ENCODE peak calls at places on chromosomes 4 and X, in four cellular contexts. V, D, N and A are unnamed samples.

GRCh38 chr4:113106076-113106475 is 56.6 kb downstream of the ANK2 start:
- DNase-seq in V (no peak), D (no peak), N (no peak), A (no peak)

GRCh38 chr4:38983756-38984647 is 48.2 kb downstream of the TMEM156 start:
- DNase-seq in V (no peak), D (no peak), N (peak; percentile 23), A (no peak)

GRCh38 chr4:11546391-11547160 is 117.9 kb upstream of the HS3ST1 start:
- DNase-seq in V (no peak), D (no peak), N (no peak), A (no peak)

GRCh38 chr4:41213563-41214157 is 682 bp downstream of the APBB2 start:
- DNase-seq in V (no peak), D (peak; percentile 29), N (no peak), A (no peak)

GRCh38 chrX:36908801-36909403 is 99.3 kb upstream of the FAM47C start:
- DNase-seq in V (no peak), D (no peak), N (no peak), A (no peak)

GRCh38 chrX:6456196-6456595 is 78.7 kb downstream of the VCX3A start:
- DNase-seq in V (no peak), D (no peak), N (no peak), A (no peak)

GRCh38 chrX:1894656-1895055 is 279.8 kb downstream of the ASMT start:
- DNase-seq in V (no peak), D (no peak), N (no peak), A (no peak)

GRCh38 chr4:53767503-53767902 is 176.2 kb upstream of the LNX1 start:
- DNase-seq in V (no peak), D (no peak), N (no peak), A (no peak)

GRCh38 chr4:133581971-133582619 is 433.0 kb downstream of the PCDH10 start:
- DNase-seq in V (no peak), D (no peak), N (no peak), A (no peak)

GRCh38 chr4:112652216-112652615 is 15.3 kb downstream of the LARP7 start:
- DNase-seq in V (no peak), D (no peak), N (peak; percentile 51), A (no peak)

GRCh38 chr4:123974419-123975105 is 578.0 kb downstream of the SPRY1 start:
- DNase-seq in V (no peak), D (no peak), N (no peak), A (no peak)

GRCh38 chr4:56671860-56672259 is 9.2 kb downstream of the HOPX start:
- DNase-seq in V (no peak), D (no peak), N (no peak), A (no peak)

GRCh38 chr4:69322055-69322454 is 41.8 kb downstream of the UGT2B28 start:
- DNase-seq in V (no peak), D (no peak), N (no peak), A (no peak)

GRCh38 chr4:94363136-94363655 is 20.6 kb upstream of the HPGDS start:
- DNase-seq in V (peak; percentile 2), D (no peak), N (no peak), A (no peak)

GRCh38 chr4:32135642-32136041 is 1415.5 kb downstream of the PCDH7 start:
- DNase-seq in V (no peak), D (no peak), N (no peak), A (no peak)

GRCh38 chr4:102483120-102483519 is 18.0 kb upstream of the NFKB1 start:
- DNase-seq in V (no peak), D (no peak), N (no peak), A (no peak)

GRCh38 chr4:45350438-45350837 is 624.1 kb upstream of the GNPDA2 start:
- DNase-seq in V (no peak), D (no peak), N (no peak), A (no peak)

GRCh38 chr4:6368601-6369000 is 99.0 kb downstream of the WFS1 start:
- DNase-seq in V (no peak), D (no peak), N (no peak), A (no peak)

GRCh38 chrX:12984629-12985303 is 9.9 kb downstream of the TMSB4X start:
- DNase-seq in V (peak; percentile 85), D (no peak), N (no peak), A (no peak)

GRCh38 chrX:107562482-107562881 is 65.8 kb upstream of the PRPS1 start:
- DNase-seq in V (peak; percentile 42), D (no peak), N (no peak), A (no peak)

GRCh38 chr4:100819505-100819904 is 301.7 kb upstream of the EMCN start:
- DNase-seq in V (no peak), D (no peak), N (no peak), A (no peak)

GRCh38 chr4:82429728-82430192 is 502 bp downstream of the HNRNPDL start:
- DNase-seq in V (no peak), D (peak; percentile 68), N (no peak), A (no peak)

GRCh38 chr4:79574741-79575451 is 166.9 kb upstream of the GK2 start:
- DNase-seq in V (no peak), D (no peak), N (no peak), A (no peak)

GRCh38 chrX:80331285-80331684 is 89.0 kb upstream of the TENT5D start:
- DNase-seq in V (no peak), D (no peak), N (no peak), A (no peak)

GRCh38 chrX:153495362-153495751 is 577 bp downstream of the BGN start:
- DNase-seq in V (no peak), D (no peak), N (no peak), A (no peak)

GRCh38 chr4:182547435-182547834 is 304.2 kb downstream of the TENM3 start:
- DNase-seq in V (no peak), D (no peak), N (no peak), A (no peak)

DNA sequence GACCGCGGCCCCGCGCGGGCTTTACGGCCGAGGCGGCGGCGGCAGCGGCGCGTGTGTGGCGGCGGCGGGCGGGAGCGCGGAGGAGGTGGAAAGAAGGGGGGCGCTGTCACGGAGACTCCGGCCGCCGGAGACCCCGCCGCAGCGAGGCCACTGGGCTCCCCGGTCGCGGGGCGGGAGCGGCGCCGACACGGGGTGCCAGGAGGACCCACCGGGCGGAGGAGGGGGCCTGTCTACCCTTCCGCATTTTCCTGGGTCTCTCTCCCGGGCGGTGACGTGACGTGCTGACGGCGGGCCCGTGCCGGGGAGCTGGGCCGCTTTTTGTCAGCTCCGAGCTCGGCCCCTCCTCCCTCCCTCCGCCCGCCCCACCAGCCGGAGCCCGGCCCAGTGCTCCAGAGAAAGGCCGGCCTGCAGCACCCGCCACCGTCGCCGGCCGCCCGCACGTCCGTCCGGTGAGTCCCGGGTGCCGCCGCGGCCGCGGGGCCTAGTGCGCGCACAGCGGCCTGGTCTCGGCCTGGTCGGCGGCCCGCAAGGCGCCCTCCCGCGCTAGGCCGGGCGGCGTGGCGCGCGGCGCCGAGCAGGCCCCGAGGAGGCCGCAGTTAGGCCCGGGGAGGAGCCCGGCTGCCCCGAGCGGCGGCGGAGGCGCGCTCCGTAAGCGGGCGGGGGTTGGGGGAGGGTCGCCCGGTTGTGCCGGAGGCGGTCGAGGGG is at the start of gene ZFX:
- DNase-seq in V (peak; percentile 63), D (peak; percentile 76), N (peak; percentile 24), A (no peak)
- H3K4me1 ChIP-seq in V (peaks cover 74% of the 10 kb centered on the region), D (peaks cover 7% of the 10 kb centered on the region), N (peaks cover 20% of the 10 kb centered on the region), A (peaks cover 39% of the 10 kb centered on the region)

GRCh38 chr4:177323416-177323815 is 13.7 kb downstream of the NEIL3 start:
- DNase-seq in V (no peak), D (no peak), N (no peak), A (no peak)
- H3K36me3 ChIP-seq in V (peaks cover 3% of the 10 kb centered on the region), D (no peaks in the 10 kb centered on the region), N (peaks cover 58% of the 10 kb centered on the region), A (no peaks in the 10 kb centered on the region)

GRCh38 chr4:153541426-153542096 is 75.4 kb downstream of the TMEM131L start:
- DNase-seq in V (no peak), D (no peak), N (no peak), A (no peak)
- H3K4me1 ChIP-seq in V (no peaks in the 10 kb centered on the region), D (no peaks in the 10 kb centered on the region), N (no peaks in the 10 kb centered on the region), A (peaks cover 19% of the 10 kb centered on the region)

DNA sequence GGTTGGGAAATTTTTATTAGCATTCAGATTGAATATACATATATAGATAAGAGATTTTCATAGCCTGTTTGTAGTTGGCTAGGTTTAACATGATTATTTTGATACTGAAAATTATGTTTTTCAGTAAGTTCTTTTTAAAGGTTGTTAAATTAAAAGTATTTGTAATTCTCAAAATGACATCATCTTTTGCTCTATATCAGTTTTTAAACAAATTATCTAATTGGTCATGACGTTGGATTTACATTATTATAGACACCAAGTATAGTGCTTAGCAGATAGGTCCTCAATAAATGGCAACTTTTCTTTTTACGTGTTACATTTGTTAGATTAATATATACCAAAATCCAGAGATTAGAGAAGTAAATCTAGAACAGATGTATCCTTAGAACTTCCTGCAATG is 1613.2 kb upstream of the TENM3 start:
- DNase-seq in V (no peak), D (no peak), N (no peak), A (no peak)
- H3K36me3 ChIP-seq in V (no peaks in the 10 kb centered on the region), D (no peaks in the 10 kb centered on the region), N (no peaks in the 10 kb centered on the region), A (no peaks in the 10 kb centered on the region)

GRCh38 chr4:185835814-185836213 is 23.8 kb upstream of the SORBS2 start:
- DNase-seq in V (no peak), D (no peak), N (no peak), A (no peak)
- H3K4me1 ChIP-seq in V (peaks cover 29% of the 10 kb centered on the region), D (no peaks in the 10 kb centered on the region), N (peaks cover 45% of the 10 kb centered on the region), A (peaks cover 35% of the 10 kb centered on the region)

GRCh38 chr4:165335163-165335703 is 7.8 kb downstream of the MSMO1 start:
- DNase-seq in V (no peak), D (no peak), N (no peak), A (no peak)
- H3K36me3 ChIP-seq in V (peaks cover 28% of the 10 kb centered on the region), D (peaks cover 6% of the 10 kb centered on the region), N (peaks cover 100% of the 10 kb centered on the region), A (no peaks in the 10 kb centered on the region)

DNA sequence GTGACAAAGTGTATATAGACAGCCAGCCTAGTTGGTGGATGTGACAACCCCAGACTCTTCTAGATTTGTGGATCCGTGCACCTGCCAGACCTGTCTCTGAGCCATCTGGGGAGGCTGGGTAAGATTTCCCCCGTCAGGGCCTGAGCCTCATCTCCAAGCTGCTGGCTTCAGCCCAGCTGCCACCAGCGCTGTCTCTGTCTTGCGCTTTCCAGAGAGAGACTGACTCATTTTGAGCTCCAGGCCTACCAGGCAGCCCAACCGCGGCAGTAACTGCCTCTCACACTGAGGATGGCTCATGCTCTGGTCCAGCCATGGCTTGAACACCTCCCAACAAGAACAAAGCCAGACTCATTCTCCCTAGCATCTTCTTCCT is 26.4 kb downstream of the NOP14 start:
- DNase-seq in V (no peak), D (no peak), N (no peak), A (peak; percentile 1)
- H3K4me1 ChIP-seq in V (peaks cover 26% of the 10 kb centered on the region), D (peaks cover 9% of the 10 kb centered on the region), N (peaks cover 6% of the 10 kb centered on the region), A (peaks cover 9% of the 10 kb centered on the region)

GRCh38 chr4:186707574-186707973 is 16.1 kb downstream of the FAT1 start:
- DNase-seq in V (no peak), D (no peak), N (no peak), A (no peak)

GRCh38 chr4:186707996-186708395 is 15.7 kb downstream of the FAT1 start:
- DNase-seq in V (no peak), D (peak; percentile 65), N (no peak), A (no peak)

GRCh38 chr4:186710521-186711119 is 13.0 kb downstream of the FAT1 start:
- DNase-seq in V (no peak), D (no peak), N (no peak), A (no peak)

GRCh38 chr4:186708554-186708953 is 15.1 kb downstream of the FAT1 start:
- DNase-seq in V (no peak), D (peak; percentile 65), N (no peak), A (no peak)

DNA sequence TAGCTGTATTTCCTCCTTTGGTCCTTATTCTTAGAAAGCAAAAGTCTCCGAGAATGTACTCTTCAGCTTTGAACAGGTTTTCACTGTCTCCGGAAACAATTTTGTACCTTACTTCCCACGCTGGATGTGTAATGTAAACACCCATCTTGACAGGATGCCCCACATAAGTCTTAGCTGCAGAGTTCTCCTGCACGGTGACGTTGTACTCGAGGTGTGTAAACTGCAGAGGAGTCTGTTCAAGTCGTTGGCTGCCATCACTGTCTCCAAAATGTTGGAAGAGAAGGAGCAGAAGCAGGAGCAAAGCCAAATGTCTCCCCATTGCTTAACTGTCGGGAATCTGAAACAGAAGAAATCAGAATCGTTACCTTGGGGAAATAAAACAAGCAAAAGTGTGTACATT is 14.1 kb downstream of the FAT1 start:
- DNase-seq in V (no peak), D (no peak), N (no peak), A (no peak)
- H3K36me3 ChIP-seq in V (no peaks in the 10 kb centered on the region), D (no peaks in the 10 kb centered on the region), N (peaks cover 62% of the 10 kb centered on the region), A (peaks cover 8% of the 10 kb centered on the region)